ENCODE peak calls at places on chromosomes 1 and 21, in seven cellular contexts. C is NB4, A is left ventricle myocardium inferior, T is AG09309, H is tibial nerve, Q is right lobe of liver, V is esophagus muscularis mucosa. X is an unnamed sample.

GRCh38 chr1:170073893-170074249 is 624 bp downstream of the KIFAP3 start:
- DNase-seq in C (no peak), A (no peak), T (no peak), H (no peak), Q (no peak), V (no peak), X (no peak)

GRCh38 chr1:101238041-101238515 is 1.3 kb downstream of the S1PR1 start:
- DNase-seq in C (no peak), A (no peak), T (no peak), H (no peak), Q (peak; percentile 48), V (no peak), X (peak; percentile 86)

GRCh38 chr1:31587720-31588423 is 11.6 kb downstream of the TINAGL1 start:
- DNase-seq in C (peak; percentile 54), A (peak; percentile 74), T (no peak), H (no peak), Q (no peak), V (no peak), X (peak; percentile 72)

GRCh38 chr1:66330711-66331110 is 203.2 kb upstream of the SGIP1 start:
- DNase-seq in C (peak; percentile 55), A (no peak), T (no peak), H (no peak), Q (no peak), V (no peak), X (no peak)

GRCh38 chr1:216178266-216178665 is 245.0 kb downstream of the USH2A start:
- DNase-seq in C (no peak), A (no peak), T (no peak), H (no peak), Q (no peak), V (no peak), X (no peak)

GRCh38 chr1:116697892-116698595 is 30.5 kb upstream of the IGSF3 start:
- DNase-seq in C (no peak), A (no peak), T (no peak), H (no peak), Q (no peak), V (peak; percentile 86), X (no peak)

GRCh38 chr1:162835157-162835899 is 25.6 kb downstream of the CCDC190 start:
- DNase-seq in C (no peak), A (no peak), T (no peak), H (no peak), Q (no peak), V (no peak), X (peak; percentile 12)

GRCh38 chr1:245822997-245823396 is 668.2 kb downstream of the KIF26B start:
- DNase-seq in C (peak; percentile 21), A (no peak), T (peak; percentile 92), H (no peak), Q (no peak), V (no peak), X (no peak)

GRCh38 chr21:27532081-27532480 is 565.2 kb upstream of the ADAMTS5 start:
- DNase-seq in C (no peak), A (no peak), T (no peak), H (no peak), Q (no peak), V (no peak), X (no peak)

GRCh38 chr1:239722080-239722479 is 335.7 kb downstream of the CHRM3 start:
- DNase-seq in C (no peak), A (no peak), T (no peak), H (no peak), Q (no peak), V (no peak), X (peak; percentile 25)

DNA sequence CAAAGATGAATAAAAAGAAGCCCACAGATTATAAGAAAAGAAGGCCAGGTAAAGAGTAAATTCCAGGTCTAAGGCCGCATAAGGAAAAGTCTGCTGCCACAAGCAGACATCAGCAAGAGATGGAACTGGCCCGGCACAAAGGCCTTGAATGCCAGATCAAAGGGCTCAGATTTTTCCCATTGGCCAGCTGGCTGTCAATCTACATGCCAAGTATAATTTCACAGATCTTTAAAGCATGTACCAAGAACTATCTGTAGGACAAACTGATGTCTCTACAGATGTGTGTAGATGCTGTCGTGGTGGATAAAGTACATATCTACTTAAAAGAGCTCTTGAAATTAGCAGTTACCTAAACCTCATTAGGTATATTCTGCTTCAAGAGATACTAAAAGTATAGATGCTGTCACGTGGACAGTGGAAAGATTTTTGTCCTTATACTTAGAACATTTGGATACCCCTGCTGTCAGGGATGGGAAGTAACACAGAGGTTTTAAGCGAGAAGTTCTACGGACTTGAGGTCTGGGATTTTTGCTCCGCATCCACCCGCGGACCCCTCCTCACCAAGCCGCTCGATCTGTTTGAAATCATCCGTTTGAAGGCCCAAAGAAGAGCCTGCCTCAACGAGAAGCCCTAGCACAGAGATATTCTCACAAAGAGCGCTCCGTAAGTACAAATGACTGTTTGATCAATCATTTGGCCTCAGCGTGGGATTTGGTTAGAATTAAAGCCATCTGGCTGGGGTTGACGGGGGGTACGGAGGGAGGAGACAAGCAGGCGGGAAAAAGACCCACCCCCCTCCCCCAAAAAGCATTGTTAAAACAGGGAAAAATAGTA is 10.0 kb downstream of the GLIS1 start:
- DNase-seq in C (no peak), A (no peak), T (no peak), H (no peak), Q (no peak), V (no peak), X (no peak)
- TF ChIP-seq CTCF in C (no peak), A (no peak), T (peak; percentile 4), H (no peak), Q (no peak), V (no peak), X (no peak)

GRCh38 chr1:205749094-205749825 is 722 bp downstream of the NUCKS1 start:
- DNase-seq in C (peak; percentile 98), A (peak; percentile 96), T (peak; percentile 74), H (peak; percentile 81), Q (peak; percentile 99), V (peak; percentile 97), X (peak; percentile 98)
- TF ChIP-seq CTCF in C (no peak), A (no peak), T (no peak), H (peak; percentile 36), Q (no peak), V (peak; percentile 16), X (no peak)

GRCh38 chr1:11058595-11059165 is 1.1 kb downstream of the SRM start:
- DNase-seq in C (no peak), A (no peak), T (no peak), H (no peak), Q (no peak), V (no peak), X (no peak)

GRCh38 chr1:11059990-11060948 is at the start of gene SRM:
- DNase-seq in C (peak; percentile 93), A (peak; percentile 91), T (peak; percentile 46), H (peak; percentile 87), Q (peak; percentile 94), V (peak; percentile 94), X (peak; percentile 90)

GRCh38 chr1:11057477-11057876 is 2.3 kb downstream of the SRM start:
- DNase-seq in C (no peak), A (no peak), T (no peak), H (no peak), Q (no peak), V (no peak), X (no peak)

GRCh38 chr1:11058026-11058425 is 1.8 kb downstream of the SRM start:
- DNase-seq in C (no peak), A (no peak), T (no peak), H (no peak), Q (no peak), V (no peak), X (no peak)

DNA sequence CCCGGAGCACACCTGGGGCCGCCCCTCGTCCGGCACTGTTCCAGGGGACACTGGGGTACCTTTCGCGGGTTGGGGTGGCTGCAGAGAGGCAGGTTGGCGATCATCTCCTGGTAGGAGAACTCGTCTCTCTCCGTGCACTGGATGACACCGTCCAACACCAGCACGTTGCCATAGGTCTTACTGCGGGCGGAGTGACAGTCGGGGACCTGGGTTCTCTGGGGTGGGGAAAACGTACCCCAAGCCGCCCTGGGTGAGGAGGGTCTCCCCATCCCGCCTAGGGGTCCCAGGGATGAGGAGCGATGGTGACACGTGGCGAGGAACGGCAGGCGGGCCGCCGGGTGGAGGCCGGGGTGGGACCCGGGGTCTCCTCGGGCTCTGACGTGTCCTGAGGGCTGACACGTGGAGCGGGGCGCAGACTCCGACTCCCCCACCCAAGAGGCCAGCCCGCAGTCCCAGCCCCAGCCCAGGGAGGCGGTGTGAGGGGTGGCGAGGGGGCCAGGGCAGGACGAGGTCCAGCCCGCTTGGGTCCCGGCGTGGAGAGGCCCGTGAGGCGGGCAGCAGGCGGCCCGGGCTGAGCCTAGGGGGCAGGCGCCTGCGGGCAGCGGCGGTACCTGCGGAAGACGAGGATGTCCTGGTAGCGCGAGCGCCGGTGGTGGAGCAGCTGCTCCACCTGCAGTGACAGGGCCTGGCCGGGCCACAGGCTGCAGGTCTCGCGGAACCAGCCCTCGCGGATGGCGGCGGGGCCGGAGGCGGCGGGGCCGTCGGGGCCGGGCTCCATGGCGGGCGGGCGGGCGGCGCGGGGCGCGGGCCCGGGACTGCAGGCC is 440 bp downstream of the SRM start:
- DNase-seq in C (peak; percentile 61), A (peak; percentile 24), T (no peak), H (no peak), Q (no peak), V (no peak), X (no peak)
- TF ChIP-seq CTCF in C (no peak), A (no peak), T (peak; percentile 1), H (no peak), Q (no peak), V (no peak), X (no peak)

GRCh38 chr1:50735443-50735842 is 224.6 kb downstream of the FAF1 start:
- DNase-seq in C (peak; percentile 20), A (no peak), T (no peak), H (no peak), Q (no peak), V (no peak), X (no peak)
- TF ChIP-seq CTCF in C (no peak), A (peak; percentile 50), T (peak; percentile 40), H (no peak), Q (peak; percentile 53), V (no peak), X (peak; percentile 55)

X was measured in activated CD8-positive, alpha-beta T cell treated with anti-CD3 and anti-CD28 coated beads for 36 hours.